ENCODE peak calls at places on chromosomes 16 and 17, in five cellular contexts. Q is HFFc6; R is activated T-cell treated with anti-CD3 and anti-CD28 coated beads, Interleukin-2, amount 50 U/mL, for 72 hours; I is HCT116; Y is head of caudate nucleus. K is an unnamed sample.

GRCh38 chr16:6573577-6573976 is 759.1 kb upstream of the RBFOX1 start:
- DNase-seq in Q (no peak), R (no peak), I (no peak), Y (peak), K (no peak)

GRCh38 chr17:79921411-79922160 is 82.3 kb upstream of the CBX4 start:
- DNase-seq in Q (no peak), R (no peak), I (no peak), Y (no peak), K (no peak)

GRCh38 chr17:47604268-47604927 is 45.3 kb upstream of the KPNB1 start:
- DNase-seq in Q (peak), R (no peak), I (no peak), Y (no peak), K (no peak)

GRCh38 chr16:49395021-49395420 is 21.4 kb downstream of the C16orf78 start:
- DNase-seq in Q (no peak), R (no peak), I (no peak), Y (no peak), K (no peak)

GRCh38 chr16:75273054-75273925 is 21.9 kb upstream of the BCAR1 start:
- DNase-seq in Q (no peak), R (no peak), I (no peak), Y (no peak), K (no peak)

GRCh38 chr17:42428141-42428944 is 5.3 kb upstream of the CAVIN1 start:
- DNase-seq in Q (peak), R (no peak), I (peak), Y (peak), K (peak)

GRCh38 chr17:33929181-33929724 is 325.8 kb upstream of the CCL2 start:
- DNase-seq in Q (no peak), R (no peak), I (no peak), Y (no peak), K (no peak)

GRCh38 chr17:28426081-28426519 is 20.1 kb upstream of the SLC46A1 start:
- DNase-seq in Q (no peak), R (no peak), I (no peak), Y (no peak), K (no peak)

GRCh38 chr16:74455213-74455612 is 33.9 kb upstream of the CLEC18B start:
- DNase-seq in Q (no peak), R (no peak), I (no peak), Y (no peak), K (peak)

GRCh38 chr16:31403590-31404352 is 10.6 kb downstream of the ITGAD start:
- DNase-seq in Q (no peak), R (no peak), I (no peak), Y (no peak), K (no peak)

GRCh38 chr16:9047689-9048301 is 43.6 kb upstream of the HAPSTR1 start:
- DNase-seq in Q (peak), R (peak), I (peak), Y (peak), K (peak)

GRCh38 chr17:65222216-65222738 is 85.1 kb downstream of the RGS9 start:
- DNase-seq in Q (peak), R (no peak), I (no peak), Y (no peak), K (no peak)

GRCh38 chr17:38454528-38454927 is 26.3 kb downstream of the ARHGAP23 start:
- DNase-seq in Q (peak), R (no peak), I (peak), Y (peak), K (no peak)

GRCh38 chr17:76506408-76507328 is 5.4 kb upstream of the RHBDF2 start:
- DNase-seq in Q (peak), R (peak), I (peak), Y (peak), K (no peak)

GRCh38 chr17:7834891-7835817 is 1.1 kb downstream of the KDM6B start:
- DNase-seq in Q (peak), R (peak), I (peak), Y (peak), K (peak)

GRCh38 chr16:84349852-84350565 is 18.3 kb upstream of the ATP2C2 start:
- DNase-seq in Q (no peak), R (no peak), I (no peak), Y (no peak), K (no peak)